ENCODE peak calls at places on chromosomes 5 and 9, in nine cellular contexts. S, Q, R, G, A, B, F, W and T are unnamed samples.

GRCh38 chr5:158839638-158840037 is 260.1 kb downstream of the EBF1 start:
- DNase-seq in R (no peak), F (no peak), B (no peak), A (no peak), S (no peak), W (no peak), G (no peak), Q (no peak), T (no peak)

GRCh38 chr9:135478858-135479468 is 619 bp upstream of the PPP1R26 start:
- DNase-seq in B (peak), Q (no peak), G (peak), A (peak), F (peak), W (peak), R (peak), S (peak), T (peak)

GRCh38 chr5:172910828-172911627 is 48.2 kb upstream of the RPL26L1 start:
- DNase-seq in A (peak), Q (peak), W (peak), F (peak), G (peak), S (peak), R (peak), B (peak), T (peak)

GRCh38 chr5:157267025-157267424 is 1.1 kb downstream of the CYFIP2 start:
- DNase-seq in W (no peak), Q (no peak), S (no peak), B (no peak), R (no peak), F (no peak), G (no peak), A (no peak), T (peak)

GRCh38 chr9:113590991-113591898 is 127.7 kb downstream of the RGS3 start:
- DNase-seq in F (peak), G (peak), A (peak), Q (peak), R (peak), S (peak), W (peak), B (peak), T (peak)

GRCh38 chr9:69535296-69535832 is 136.8 kb downstream of the APBA1 start:
- DNase-seq in F (peak), G (no peak), S (no peak), B (no peak), A (no peak), Q (no peak), W (no peak), R (no peak), T (no peak)

GRCh38 chr5:149834246-149834855 is 104.2 kb downstream of the PPARGC1B start:
- DNase-seq in W (peak), R (peak), S (peak), G (peak), F (peak), Q (no peak), A (peak), B (no peak), T (peak)

GRCh38 chr9:16119861-16120641 is 567.2 kb downstream of the CCDC171 start:
- DNase-seq in W (no peak), Q (no peak), S (no peak), G (no peak), B (no peak), A (no peak), R (no peak), F (no peak), T (no peak)

GRCh38 chr9:98085955-98086354 is 29.4 kb downstream of the NANS start:
- DNase-seq in B (no peak), F (no peak), G (no peak), Q (peak), A (no peak), W (no peak), R (no peak), S (peak), T (no peak)

GRCh38 chr5:142201471-142201887 is 92.9 kb downstream of the NDFIP1 start:
- DNase-seq in W (no peak), G (no peak), B (no peak), R (no peak), F (no peak), A (no peak), Q (no peak), S (peak), T (no peak)

GRCh38 chr9:89718176-89718575 is 113.4 kb downstream of the GADD45G start:
- DNase-seq in Q (no peak), G (no peak), F (no peak), B (no peak), W (no peak), R (no peak), A (no peak), S (no peak), T (no peak)

GRCh38 chr5:153745778-153746420 is 255.4 kb downstream of the GRIA1 start:
- DNase-seq in S (no peak), W (no peak), R (no peak), Q (no peak), G (no peak), B (no peak), A (no peak), F (no peak), T (no peak)

GRCh38 chr9:96651626-96652025 is 3.5 kb downstream of the PRXL2C start:
- DNase-seq in A (no peak), F (peak), S (peak), G (no peak), R (no peak), B (no peak), W (no peak), Q (no peak), T (no peak)

GRCh38 chr9:32928145-32928763 is 73.2 kb downstream of the APTX start:
- DNase-seq in R (peak), B (no peak), G (no peak), Q (no peak), A (peak), S (no peak), W (no peak), F (no peak), T (no peak)

GRCh38 chr5:125310749-125311148 is 564.3 kb upstream of the ZNF608 start:
- DNase-seq in Q (no peak), F (no peak), R (no peak), S (no peak), B (no peak), G (no peak), W (no peak), A (no peak), T (no peak)

GRCh38 chr9:82333671-82334070 is 345.1 kb downstream of the SPATA31D1 start:
- DNase-seq in G (no peak), F (no peak), B (no peak), S (no peak), A (no peak), R (no peak), W (no peak), Q (no peak), T (no peak)

GRCh38 chr9:121483473-121484031 is 16.1 kb downstream of the GGTA1 start:
- DNase-seq in A (no peak), R (no peak), W (no peak), F (no peak), G (no peak), S (no peak), Q (no peak), B (no peak), T (no peak)

GRCh38 chr5:173204185-173204979 is 30.6 kb downstream of the NKX2-5 start:
- DNase-seq in R (no peak), A (no peak), W (peak), G (no peak), F (no peak), S (peak), B (no peak), Q (no peak), T (no peak)

GRCh38 chr5:137037848-137038247 is 461.3 kb downstream of the SPOCK1 start:
- DNase-seq in A (no peak), R (no peak), S (no peak), F (no peak), G (no peak), W (no peak), Q (no peak), B (no peak), T (no peak)

GRCh38 chr5:10376530-10376929 is 23.0 kb downstream of the MARCHF6 start:
- DNase-seq in B (no peak), W (no peak), A (no peak), R (no peak), S (no peak), G (no peak), Q (no peak), F (no peak), T (no peak)

GRCh38 chr5:68499952-68500351 is 284.4 kb downstream of the PIK3R1 start:
- DNase-seq in S (no peak), A (no peak), G (no peak), B (no peak), W (no peak), F (no peak), Q (no peak), R (no peak), T (no peak)

GRCh38 chr5:111830333-111830732 is 73.3 kb upstream of the NREP start:
- DNase-seq in B (no peak), W (no peak), G (no peak), R (no peak), Q (no peak), F (no peak), A (no peak), S (peak), T (no peak)

GRCh38 chr9:137085918-137086530 is 761 bp upstream of the MAN1B1 start:
- DNase-seq in A (peak), B (no peak), G (peak), Q (peak), F (peak), R (peak), S (peak), W (no peak), T (no peak)

GRCh38 chr9:88046542-88046941 is 72.2 kb upstream of the CDK20 start:
- DNase-seq in R (no peak), B (no peak), G (no peak), S (no peak), W (no peak), Q (no peak), F (no peak), A (no peak), T (no peak)

GRCh38 chr9:124285903-124286291 is 28.1 kb downstream of the NEK6 start:
- DNase-seq in B (peak), W (peak), F (no peak), R (peak), S (peak), Q (peak), A (peak), G (peak), T (no peak)

GRCh38 chr5:30596495-30597064 is 596.9 kb upstream of the CDH6 start:
- DNase-seq in R (no peak), B (no peak), A (no peak), G (no peak), S (no peak), Q (no peak), W (no peak), F (no peak), T (no peak)

GRCh38 chr5:43042176-43042625 is 2.1 kb upstream of the ANXA2R start:
- DNase-seq in S (peak), F (peak), G (peak), W (peak), A (peak), R (peak), B (peak), Q (peak), T (peak)

GRCh38 chr5:156119692-156120091 is 207.3 kb upstream of the SGCD start:
- DNase-seq in R (no peak), A (no peak), W (no peak), G (no peak), S (no peak), B (no peak), F (no peak), Q (no peak), T (no peak)

GRCh38 chr5:176809544-176810083 is 745 bp upstream of the UNC5A start:
- DNase-seq in A (no peak), F (no peak), B (no peak), W (no peak), R (no peak), Q (no peak), G (no peak), S (no peak), T (no peak)

GRCh38 chr9:70382709-70383605 is 31.5 kb downstream of the KLF9 start:
- DNase-seq in B (no peak), F (no peak), S (no peak), A (no peak), G (no peak), W (no peak), Q (no peak), R (no peak), T (no peak)

GRCh38 chr9:72579190-72579589 is 57.8 kb downstream of the TMC1 start:
- DNase-seq in F (no peak), W (no peak), B (no peak), R (peak), G (peak), S (peak), Q (peak), A (peak), T (no peak)

GRCh38 chr5:35436441-35437057 is 181.1 kb upstream of the SPEF2 start:
- DNase-seq in Q (no peak), A (no peak), W (no peak), S (peak), B (no peak), G (no peak), F (peak), R (no peak), T (no peak)

GRCh38 chr5:151158287-151158661 is 695 bp upstream of the ANXA6 start:
- DNase-seq in B (no peak), G (no peak), Q (no peak), F (no peak), S (no peak), A (no peak), W (no peak), R (peak), T (no peak)

GRCh38 chr9:28120241-28121025 is 547.2 kb upstream of the C9orf72 start:
- DNase-seq in A (no peak), B (no peak), W (no peak), S (no peak), Q (no peak), F (peak), G (no peak), R (no peak), T (no peak)

GRCh38 chr9:109456811-109457210 is 41.3 kb downstream of the PTPN3 start:
- DNase-seq in A (no peak), R (no peak), B (no peak), W (no peak), F (no peak), Q (no peak), S (no peak), G (no peak), T (no peak)

GRCh38 chr9:132943677-132944293 is 631 bp downstream of the TSC1 start:
- DNase-seq in F (no peak), W (no peak), A (peak), B (no peak), Q (no peak), G (no peak), S (no peak), R (peak), T (no peak)

GRCh38 chr5:147918101-147918500 is 11.8 kb upstream of the C5orf46 start:
- DNase-seq in B (no peak), G (no peak), S (no peak), R (no peak), W (no peak), A (no peak), F (no peak), Q (no peak), T (no peak)

GRCh38 chr5:147911427-147911826 is 5.1 kb upstream of the C5orf46 start:
- DNase-seq in S (no peak), B (peak), Q (no peak), F (no peak), R (no peak), W (no peak), G (peak), A (peak), T (no peak)

GRCh38 chr5:147918899-147919298 is 12.6 kb upstream of the C5orf46 start:
- DNase-seq in W (no peak), G (no peak), A (no peak), R (no peak), B (no peak), S (no peak), F (no peak), Q (no peak), T (no peak)

GRCh38 chr5:147912015-147912414 is 5.7 kb upstream of the C5orf46 start:
- DNase-seq in S (no peak), R (no peak), F (no peak), A (no peak), W (no peak), Q (no peak), B (no peak), G (no peak), T (no peak)

DNA sequence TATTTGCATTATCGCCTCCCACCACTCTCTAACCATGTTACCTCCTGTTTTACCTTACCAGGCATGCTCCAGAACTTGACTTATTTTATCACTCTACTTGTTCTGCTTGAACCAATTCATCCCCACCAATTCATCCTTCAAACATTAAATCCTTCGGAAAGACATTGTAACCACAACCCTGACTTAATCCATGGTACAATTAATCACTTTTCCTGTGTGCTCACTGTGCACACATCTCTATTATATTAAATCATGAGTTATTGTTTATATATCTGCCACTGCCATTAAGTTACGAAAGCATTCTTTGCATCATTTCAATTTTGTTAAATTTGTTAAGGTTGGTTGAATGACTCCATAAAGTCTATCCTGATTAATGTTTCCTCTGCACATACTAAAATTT is 7.4 kb upstream of the C5orf46 start:
- DNase-seq in S (no peak), F (no peak), W (no peak), B (no peak), G (no peak), R (no peak), Q (no peak), A (no peak), T (no peak)
- TF ChIP-seq EP300 in S (no peak), F (no peak), W (no peak), B (no peak), G (no peak), R (no peak), Q (no peak), A (no peak), T (no peak)

DNA sequence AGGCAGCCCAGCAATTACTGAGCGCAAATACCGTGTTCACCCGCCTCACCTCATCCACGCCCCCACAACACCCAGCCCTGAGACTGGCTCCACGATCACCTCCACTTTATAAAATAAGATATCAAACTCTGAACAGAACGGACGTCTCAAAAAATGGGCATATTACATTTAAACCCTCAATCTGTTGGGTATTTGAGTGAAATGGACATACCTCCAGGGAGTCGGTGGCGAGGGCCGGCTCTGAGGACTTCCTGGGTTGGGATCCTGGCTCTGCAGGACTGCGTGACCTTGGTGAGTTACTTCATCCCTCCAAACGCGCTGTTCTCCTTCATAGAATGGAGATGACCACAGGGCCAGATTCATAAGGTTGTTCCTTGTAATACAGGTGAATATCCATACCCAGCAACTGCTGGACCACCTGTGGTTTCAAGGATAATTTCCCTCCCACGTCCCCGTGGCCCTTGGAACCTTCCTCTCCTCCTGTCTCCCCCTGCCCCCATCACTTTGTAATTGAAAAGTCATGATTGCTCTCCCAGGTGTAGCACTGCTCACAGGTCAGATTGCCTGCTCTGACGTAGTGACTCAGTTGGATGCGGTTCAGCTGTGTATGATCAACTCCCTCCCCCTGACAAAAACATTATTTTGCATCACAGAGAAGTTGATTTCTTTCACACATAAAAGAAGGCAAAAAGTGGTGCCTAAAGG is 135.6 kb downstream of the KCNIP1 start:
- DNase-seq in R (no peak), G (no peak), F (no peak), B (peak), Q (no peak), A (no peak), W (no peak), S (no peak), T (peak)
- TF ChIP-seq EP300 in R (no peak), G (no peak), F (no peak), B (no peak), Q (no peak), A (no peak), W (no peak), S (no peak), T (no peak)

DNA sequence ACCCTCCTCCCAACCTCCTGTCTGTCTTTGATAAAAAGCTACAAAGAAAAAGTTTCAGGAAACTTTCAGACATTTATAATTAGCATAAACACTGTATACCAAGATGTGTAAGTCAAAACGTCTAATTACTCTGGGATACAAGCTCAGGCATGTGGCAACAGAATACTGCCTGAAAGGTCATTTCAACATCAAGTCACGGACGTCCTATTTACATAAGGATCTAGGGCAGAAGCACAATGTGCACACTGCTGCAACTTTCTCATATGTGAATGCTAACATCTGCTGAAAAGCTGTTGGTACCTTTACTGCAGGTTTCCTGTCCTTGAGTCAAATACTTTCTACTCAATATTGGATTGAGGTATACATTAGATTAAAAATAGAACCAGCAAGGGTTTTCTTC is 36.9 kb downstream of the ELL2 start:
- DNase-seq in G (no peak), W (no peak), A (no peak), R (no peak), Q (no peak), S (peak), F (no peak), B (no peak), T (no peak)
- TF ChIP-seq EP300 in G (no peak), W (no peak), A (no peak), R (no peak), Q (no peak), S (no peak), F (no peak), B (no peak), T (no peak)

DNA sequence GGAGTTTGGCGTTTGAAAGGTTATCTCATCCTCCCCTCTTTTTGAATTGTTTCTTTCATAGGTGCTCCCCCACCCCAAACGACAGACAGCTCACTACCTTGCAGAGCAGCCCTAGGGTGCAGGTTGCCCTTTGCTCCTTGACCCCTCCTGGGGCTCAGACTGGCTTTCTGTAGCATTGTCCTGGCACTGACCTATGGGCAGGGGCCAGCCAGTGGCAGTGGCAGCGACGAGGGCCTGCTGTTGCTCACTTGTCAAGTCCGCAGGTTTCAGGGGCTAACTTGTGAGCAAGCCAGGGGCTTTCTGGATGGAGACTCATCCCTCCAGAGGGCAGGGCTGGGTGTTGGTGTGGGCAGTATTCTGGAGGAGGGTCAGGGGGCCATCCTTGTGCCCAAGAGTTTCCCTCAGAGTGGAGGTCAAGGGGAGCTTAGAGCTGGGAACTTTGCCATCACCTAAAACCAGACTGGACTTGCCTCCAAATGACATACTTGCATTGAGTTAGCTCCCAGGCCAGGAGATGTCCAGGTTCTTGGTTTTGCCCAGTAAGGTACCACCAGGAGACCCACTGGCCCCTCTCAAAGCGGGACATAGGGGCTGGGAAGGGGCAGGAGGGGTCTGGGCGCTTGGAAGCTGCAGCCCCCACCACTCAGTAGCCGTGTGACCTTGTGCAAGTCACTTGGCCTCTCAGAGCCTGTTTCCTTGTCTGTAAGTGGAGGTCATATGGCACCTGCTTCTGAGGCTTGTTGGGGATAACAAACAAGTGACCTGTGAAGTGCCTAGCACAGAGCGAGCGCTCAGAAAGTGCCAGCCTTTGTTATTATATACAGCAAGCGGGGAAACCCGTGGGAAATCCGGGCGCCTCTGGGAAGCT is 53.5 kb upstream of the CDKN2AIPNL start:
- DNase-seq in R (peak), A (no peak), Q (peak), W (no peak), F (no peak), G (no peak), B (no peak), S (no peak), T (no peak)
- TF ChIP-seq EP300 in R (no peak), A (no peak), Q (no peak), W (no peak), F (no peak), G (no peak), B (no peak), S (no peak), T (no peak)